ENCODE peak calls at places on chromosomes 3 and 15, in six cellular contexts. P is psoas muscle; O is tibial artery; M is CD8-positive, alpha-beta T cell; T is ovary; X is cardiac muscle cell. A is an unnamed sample. For H3K4me1 and H3K36me3, the result is how much of the 10 kb centered on the place peaks cover.

GRCh38 chr15:40845511-40846284 is 1.9 kb downstream of the SPINT1 start:
- DNase-seq in O (no peak), P (no peak), M (no peak), T (no peak), X (no peak), A (peak)

GRCh38 chr15:67025719-67026118 is 39.7 kb upstream of the SMAD3 start:
- DNase-seq in P (peak), X (no peak), M (no peak), T (peak), O (peak), A (peak)

GRCh38 chr3:157026091-157026490 is 133.9 kb downstream of the CCNL1 start:
- DNase-seq in O (no peak), M (no peak), T (no peak), P (no peak), X (no peak), A (no peak)

GRCh38 chr3:123634149-123635051 is 49.5 kb upstream of the HACD2 start:
- DNase-seq in M (no peak), P (no peak), O (no peak), X (no peak), T (peak), A (no peak)

GRCh38 chr3:153972862-153973261 is 148.3 kb upstream of the ARHGEF26 start:
- DNase-seq in T (no peak), M (no peak), X (no peak), O (no peak), P (no peak), A (no peak)

GRCh38 chr3:111582114-111582461 is 13.1 kb downstream of the ZBED2 start:
- DNase-seq in P (no peak), X (no peak), M (no peak), O (no peak), T (no peak), A (no peak)

GRCh38 chr3:111952086-111952485 is 26.7 kb upstream of the ABHD10 start:
- DNase-seq in P (no peak), X (no peak), M (no peak), O (no peak), T (no peak), A (no peak)

GRCh38 chr15:91469627-91470567 is 369.8 kb downstream of the SV2B start:
- DNase-seq in M (peak), T (no peak), P (no peak), X (peak), O (no peak), A (peak)

GRCh38 chr3:36729204-36730056 is 34.9 kb downstream of the DCLK3 start:
- DNase-seq in O (no peak), M (no peak), T (no peak), X (peak), P (no peak), A (peak)

GRCh38 chr3:71421820-71422566 is 161.5 kb downstream of the FOXP1 start:
- DNase-seq in O (no peak), T (no peak), P (no peak), X (no peak), M (peak), A (peak)

GRCh38 chr3:129838086-129838485 is 55.4 kb downstream of the TMCC1 start:
- DNase-seq in M (no peak), T (no peak), O (no peak), P (no peak), X (no peak), A (no peak)

GRCh38 chr3:142886938-142887337 is 1.9 kb downstream of the PCOLCE2 start:
- DNase-seq in T (no peak), O (no peak), M (no peak), X (no peak), P (no peak), A (peak)

GRCh38 chr3:73540969-73541740 is 83.6 kb downstream of the PDZRN3 start:
- DNase-seq in P (no peak), M (no peak), X (no peak), T (no peak), O (no peak), A (no peak)

GRCh38 chr3:65146149-65146548 is 458.3 kb upstream of the ADAMTS9 start:
- DNase-seq in T (no peak), O (no peak), P (no peak), M (no peak), X (no peak), A (no peak)

GRCh38 chr15:36877796-36878744 is 222.3 kb downstream of the MEIS2 start:
- DNase-seq in M (no peak), X (peak), O (no peak), P (no peak), T (no peak), A (no peak)

GRCh38 chr3:59425371-59425770 is 375.5 kb upstream of the CFAP20DC start:
- DNase-seq in T (no peak), P (no peak), X (no peak), M (no peak), O (no peak), A (no peak)

GRCh38 chr3:35296533-35296932 is 342.8 kb upstream of the ARPP21 start:
- DNase-seq in T (no peak), M (no peak), X (no peak), P (no peak), O (no peak), A (no peak)

GRCh38 chr15:64634576-64635485 is 140.6 kb downstream of the RBPMS2 start:
- DNase-seq in X (peak), T (no peak), M (no peak), O (no peak), P (no peak), A (no peak)

GRCh38 chr3:56135941-56136340 is 332.3 kb downstream of the ERC2 start:
- DNase-seq in O (no peak), M (no peak), T (no peak), X (no peak), P (no peak), A (no peak)

GRCh38 chr3:83843716-83844115 is 1115.1 kb upstream of the CADM2 start:
- DNase-seq in M (no peak), P (no peak), T (no peak), O (no peak), X (no peak), A (no peak)

GRCh38 chr3:177478170-177478859 is 281.0 kb upstream of the TBL1XR1 start:
- DNase-seq in X (no peak), M (no peak), T (no peak), O (peak), P (no peak), A (no peak)

GRCh38 chr3:194661946-194662345 is 10.0 kb downstream of the LSG1 start:
- DNase-seq in T (no peak), M (no peak), X (no peak), O (no peak), P (no peak), A (no peak)

GRCh38 chr3:16374047-16375019 is 109.3 kb downstream of the OXNAD1 start:
- DNase-seq in T (no peak), M (no peak), O (no peak), P (no peak), X (no peak), A (no peak)

GRCh38 chr3:140234256-140234655 is 299.3 kb downstream of the CLSTN2 start:
- DNase-seq in X (no peak), P (no peak), M (no peak), O (no peak), T (no peak), A (no peak)

GRCh38 chr3:33716227-33716626 is 1.8 kb downstream of the CLASP2 start:
- DNase-seq in O (no peak), X (no peak), P (no peak), T (no peak), M (no peak), A (peak)

GRCh38 chr3:66442254-66443249 is 58.3 kb downstream of the LRIG1 start:
- DNase-seq in M (no peak), T (peak), P (peak), X (peak), O (peak), A (peak)

GRCh38 chr3:30643763-30644462 is 37.5 kb downstream of the TGFBR2 start:
- DNase-seq in P (no peak), T (no peak), O (no peak), X (no peak), M (peak), A (peak)

GRCh38 chr15:33411596-33412545 is 101.1 kb downstream of the RYR3 start:
- DNase-seq in M (no peak), O (no peak), P (peak), X (no peak), T (no peak), A (no peak)

GRCh38 chr15:85557385-85557784 is 177.0 kb downstream of the AKAP13 start:
- DNase-seq in O (no peak), X (no peak), P (no peak), T (no peak), M (no peak), A (no peak)
- H3K4me1 ChIP-seq in O (under half), X (under half), P (under half), T (under half), M (under half), A (under half)

GRCh38 chr15:83160741-83161140 is 46.9 kb downstream of the HDGFL3 start:
- DNase-seq in X (no peak), T (no peak), M (no peak), O (no peak), P (no peak), A (no peak)

GRCh38 chr15:83163032-83163431 is 44.6 kb downstream of the HDGFL3 start:
- DNase-seq in P (no peak), M (no peak), T (no peak), X (no peak), O (no peak), A (no peak)

GRCh38 chr15:83166830-83167229 is 40.8 kb downstream of the HDGFL3 start:
- DNase-seq in M (no peak), O (no peak), X (no peak), T (no peak), P (no peak), A (no peak)

GRCh38 chr15:83166218-83166617 is 41.4 kb downstream of the HDGFL3 start:
- DNase-seq in O (no peak), P (no peak), T (no peak), M (no peak), X (no peak), A (no peak)

GRCh38 chr15:83164409-83165404 is 42.9 kb downstream of the HDGFL3 start:
- DNase-seq in O (no peak), P (no peak), M (no peak), X (no peak), T (no peak), A (no peak)
- H3K27ac ChIP-seq in O (no peak), P (no peak), M (no peak), X (no peak), T (no peak), A (no peak)

GRCh38 chr15:43868412-43868811 is 41.6 kb downstream of the WDR76 start:
- DNase-seq in M (no peak), P (no peak), T (no peak), X (no peak), O (no peak), A (no peak)
- H3K36me3 ChIP-seq in M (under half), P (under half), T (under half), X (under half), O (under half), A (under half)

GRCh38 chr3:15287565-15288330 is 44.6 kb downstream of the SH3BP5 start:
- DNase-seq in P (peak), X (no peak), M (no peak), T (peak), O (peak), A (no peak)
- H3K4me1 ChIP-seq in P (under half), X (under half), M (half or more), T (under half), O (half or more), A (under half)